ENCODE peak calls at places on chromosomes 2 and 18, in eight cellular contexts. M, D, O, E, U, W, L and C are unnamed samples. For H3K4me1, the result is how much of the 10 kb centered on the place peaks cover.

GRCh38 chr2:198127627-198128026 is 323.2 kb downstream of the PLCL1 start:
- DNase-seq in M (peak), E (peak), U (peak), L (peak), W (peak), D (peak), O (peak), C (no peak)

GRCh38 chr2:78417355-78417754 is 608.1 kb upstream of the REG3G start:
- DNase-seq in W (no peak), L (no peak), E (no peak), O (no peak), M (no peak), U (no peak), D (no peak), C (no peak)

GRCh38 chr2:127095784-127096183 is 11.2 kb downstream of the BIN1 start:
- DNase-seq in O (no peak), M (no peak), E (no peak), D (no peak), U (no peak), L (no peak), W (no peak), C (no peak)

GRCh38 chr2:32743480-32744236 is 115.8 kb downstream of the TTC27 start:
- DNase-seq in O (no peak), W (peak), D (no peak), E (no peak), U (no peak), M (no peak), L (peak), C (no peak)

GRCh38 chr2:216830346-216830745 is 29.5 kb downstream of the TNP1 start:
- DNase-seq in U (peak), E (no peak), O (no peak), M (no peak), D (no peak), L (no peak), W (no peak), C (no peak)

GRCh38 chr18:77071061-77071460 is 61.5 kb downstream of the MBP start:
- DNase-seq in U (no peak), W (no peak), E (no peak), L (no peak), O (no peak), M (no peak), D (no peak), C (no peak)

GRCh38 chr2:79103199-79103598 is 15.4 kb upstream of the REG1B start:
- DNase-seq in O (no peak), M (no peak), W (no peak), U (no peak), L (no peak), E (no peak), D (no peak), C (no peak)

GRCh38 chr2:232539298-232540231 is at the start of gene CHRNG:
- DNase-seq in M (peak), L (no peak), D (no peak), O (no peak), U (no peak), W (no peak), E (no peak), C (no peak)

GRCh38 chr2:101949304-101949703 is 42.5 kb upstream of the IL1R2 start:
- DNase-seq in O (no peak), M (no peak), E (no peak), U (no peak), L (no peak), W (no peak), D (no peak), C (no peak)

GRCh38 chr2:231687133-231687852 is 21.0 kb upstream of the PTMA start:
- DNase-seq in L (no peak), O (peak), U (peak), W (no peak), D (peak), M (peak), E (peak), C (peak)

GRCh38 chr2:54986266-54986665 is 64.0 kb downstream of the RTN4 start:
- DNase-seq in E (no peak), L (peak), D (no peak), M (no peak), W (no peak), O (no peak), U (no peak), C (no peak)

GRCh38 chr2:212227755-212228154 is 310.8 kb downstream of the ERBB4 start:
- DNase-seq in D (peak), U (peak), L (peak), W (no peak), O (no peak), M (no peak), E (peak), C (peak)

GRCh38 chr18:57107141-57107832 is 39.6 kb upstream of the BOD1L2 start:
- DNase-seq in O (no peak), D (no peak), E (no peak), W (no peak), M (no peak), L (peak), U (peak), C (no peak)

GRCh38 chr2:230947235-230947576 is 22.2 kb upstream of the GPR55 start:
- DNase-seq in L (no peak), D (no peak), E (no peak), M (no peak), U (no peak), W (no peak), O (no peak), C (no peak)

GRCh38 chr2:37244017-37244416 is 12.6 kb downstream of the NDUFAF7 start:
- DNase-seq in E (no peak), U (no peak), D (no peak), M (no peak), W (peak), L (no peak), O (no peak), C (no peak)

GRCh38 chr2:201696151-201696659 is 2.2 kb downstream of the MPP4 start:
- DNase-seq in W (no peak), L (peak), U (no peak), M (no peak), D (no peak), O (no peak), E (no peak), C (no peak)

GRCh38 chr2:71877636-71878035 is 270.0 kb downstream of the CYP26B1 start:
- DNase-seq in D (no peak), M (no peak), U (no peak), L (no peak), W (no peak), O (no peak), E (no peak), C (no peak)

GRCh38 chr2:71878626-71879508 is 268.8 kb downstream of the CYP26B1 start:
- DNase-seq in D (no peak), U (no peak), M (no peak), W (no peak), L (no peak), O (no peak), E (no peak), C (no peak)

GRCh38 chr2:71880287-71880686 is 267.4 kb downstream of the CYP26B1 start:
- DNase-seq in U (no peak), D (no peak), L (no peak), E (no peak), W (no peak), O (no peak), M (no peak), C (no peak)

GRCh38 chr2:71880846-71881610 is 266.6 kb downstream of the CYP26B1 start:
- DNase-seq in M (no peak), U (peak), W (no peak), E (peak), D (no peak), O (peak), L (peak), C (peak)

GRCh38 chr2:71879509-71880184 is 268.0 kb downstream of the CYP26B1 start:
- DNase-seq in L (no peak), M (no peak), D (no peak), E (no peak), W (no peak), U (no peak), O (peak), C (no peak)
- H3K4me1 ChIP-seq in L (under half), M (under half), D (under half), E (under half), W (under half), U (under half), O (under half), C (under half)

GRCh38 chr2:239310401-239311061 is 90.3 kb downstream of the HDAC4 start:
- DNase-seq in E (no peak), O (peak), D (no peak), L (no peak), M (peak), W (no peak), U (peak), C (no peak)

GRCh38 chr2:239311132-239312040 is 89.4 kb downstream of the HDAC4 start:
- DNase-seq in O (peak), D (no peak), U (peak), L (no peak), M (peak), W (no peak), E (no peak), C (peak)

GRCh38 chr2:239312741-239313246 is 88.0 kb downstream of the HDAC4 start:
- DNase-seq in W (no peak), L (no peak), U (no peak), M (no peak), O (peak), E (no peak), D (peak), C (no peak)

GRCh38 chr2:239313251-239313650 is 87.6 kb downstream of the HDAC4 start:
- DNase-seq in D (no peak), E (no peak), W (no peak), L (no peak), M (no peak), O (no peak), U (no peak), C (no peak)

DNA sequence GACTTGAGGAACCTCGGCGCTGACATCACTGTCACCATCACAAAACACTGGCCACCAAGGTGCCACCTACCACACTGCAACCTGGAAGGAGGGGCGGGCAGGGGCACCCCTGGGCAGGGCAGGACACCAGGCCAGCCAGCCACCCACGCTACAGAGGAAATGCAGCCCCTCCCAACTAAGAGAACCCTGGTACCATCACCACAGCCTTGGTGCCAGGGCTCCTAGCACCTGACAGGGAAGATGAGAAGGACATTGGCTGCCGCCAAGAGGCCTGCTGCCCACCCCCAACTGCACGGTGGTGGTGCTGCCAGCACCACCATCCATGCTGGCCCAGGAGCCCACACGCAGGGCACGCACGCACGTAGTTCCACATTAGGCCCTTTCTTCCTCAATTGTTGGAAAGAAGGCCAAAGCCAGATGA is 88.7 kb downstream of the HDAC4 start:
- DNase-seq in D (no peak), O (peak), M (no peak), E (no peak), U (no peak), W (no peak), L (no peak), C (no peak)
- H3K4me1 ChIP-seq in D (under half), O (half or more), M (under half), E (half or more), U (under half), W (under half), L (under half), C (under half)

GRCh38 chr2:44952143-44952805 is 10.8 kb downstream of the SIX3 start:
- DNase-seq in D (no peak), E (no peak), U (peak), M (peak), L (peak), O (peak), W (no peak), C (no peak)

GRCh38 chr2:44951714-44952113 is 10.2 kb downstream of the SIX3 start:
- DNase-seq in W (no peak), M (peak), L (no peak), E (no peak), U (no peak), O (no peak), D (no peak), C (no peak)

GRCh38 chr2:44953686-44953976 is 12.1 kb downstream of the SIX3 start:
- DNase-seq in O (no peak), D (no peak), L (no peak), M (no peak), U (no peak), W (no peak), E (no peak), C (no peak)

GRCh38 chr2:44954306-44954901 is 12.9 kb downstream of the SIX3 start:
- DNase-seq in E (no peak), D (no peak), U (no peak), M (peak), W (no peak), L (no peak), O (no peak), C (no peak)

DNA sequence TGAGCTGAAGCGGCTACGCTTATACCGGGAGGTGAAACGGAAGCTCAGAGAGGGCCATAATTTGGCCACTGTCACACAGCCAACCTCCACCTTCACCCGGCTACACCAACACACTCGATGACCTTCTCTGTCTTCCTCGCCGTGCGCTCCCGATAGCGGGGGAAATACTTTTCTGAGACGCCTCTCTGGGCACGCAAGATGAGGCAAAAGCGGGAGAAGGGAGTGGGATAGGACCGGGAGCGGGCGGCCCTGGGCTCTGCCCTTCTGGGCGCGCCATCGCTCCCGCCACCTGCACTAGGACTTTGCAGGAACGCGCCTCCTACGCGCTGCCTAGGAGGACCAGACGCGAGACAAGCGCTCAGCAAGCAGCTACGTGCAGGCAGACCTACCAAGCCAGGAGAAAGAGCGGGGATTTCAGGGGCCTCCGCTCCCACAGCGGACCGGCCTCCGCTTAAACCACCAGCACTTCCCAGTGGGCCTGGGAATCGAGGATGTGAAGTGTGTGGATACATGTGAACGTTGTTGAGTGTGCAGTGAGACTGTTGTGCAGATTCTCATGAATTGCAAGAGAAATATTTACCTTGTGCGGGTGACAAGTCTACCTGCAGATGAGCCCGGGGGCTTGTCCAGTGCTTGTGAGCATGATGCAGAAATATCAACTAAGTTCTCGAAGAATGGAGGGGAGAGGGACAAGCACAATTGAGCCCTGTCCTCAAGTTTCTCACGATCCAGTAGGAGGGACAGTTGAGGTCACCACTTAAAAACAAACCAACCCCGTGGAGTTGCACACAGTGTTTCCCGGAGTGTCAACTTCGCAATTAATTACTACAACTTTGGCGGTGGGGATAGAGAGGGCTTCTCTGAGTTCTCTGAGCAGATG is 11.5 kb downstream of the SIX3 start:
- DNase-seq in E (no peak), W (no peak), L (no peak), O (no peak), D (no peak), U (no peak), M (peak), C (no peak)
- H3K4me1 ChIP-seq in E (under half), W (under half), L (under half), O (under half), D (under half), U (under half), M (under half), C (under half)

GRCh38 chr2:200479617-200480292 is 30.1 kb downstream of the KCTD18 start:
- DNase-seq in D (no peak), O (no peak), L (peak), E (no peak), W (no peak), M (no peak), U (no peak), C (no peak)
- H3K4me1 ChIP-seq in D (under half), O (under half), L (under half), E (under half), W (under half), M (under half), U (under half), C (under half)

GRCh38 chr2:207252979-207253640 is 87.4 kb upstream of the KLF7 start:
- DNase-seq in U (no peak), D (peak), W (no peak), M (no peak), E (no peak), O (no peak), L (peak), C (no peak)
- H3K4me1 ChIP-seq in U (under half), D (half or more), W (under half), M (under half), E (under half), O (under half), L (half or more), C (under half)